ENCODE peak calls at places on chromosome 21, in eight cellular contexts. One of them, this sample, is unnamed.

GRCh38 chr21:33578959-33579542 is 9.4 kb downstream of the DONSON start:
- DNase-seq in HS-5: no peak
- DNase-seq in stimulated activated CD8-positive, alpha-beta memory T cell treated with anti-CD3 and anti-CD28 coated beads, Interleukin-4, amount 100 ng/mL, for 24 hours: no peak
- DNase-seq in NAMALWA: no peak
- DNase-seq in esophagus muscularis mucosa: no peak
- DNase-seq in fibroblast of lung: peak
- DNase-seq in anterior cingulate cortex: no peak
- DNase-seq in tibial artery: no peak
- DNase-seq in this sample: no peak

GRCh38 chr21:35096959-35097358 is 47.9 kb upstream of the RUNX1 start:
- DNase-seq in NAMALWA: no peak
- DNase-seq in anterior cingulate cortex: no peak
- DNase-seq in stimulated activated CD8-positive, alpha-beta memory T cell treated with anti-CD3 and anti-CD28 coated beads, Interleukin-4, amount 100 ng/mL, for 24 hours: no peak
- DNase-seq in tibial artery: no peak
- DNase-seq in esophagus muscularis mucosa: no peak
- DNase-seq in HS-5: no peak
- DNase-seq in fibroblast of lung: no peak
- DNase-seq in this sample: no peak

GRCh38 chr21:34762761-34763160 is 94.0 kb downstream of the CLIC6 start:
- DNase-seq in stimulated activated CD8-positive, alpha-beta memory T cell treated with anti-CD3 and anti-CD28 coated beads, Interleukin-4, amount 100 ng/mL, for 24 hours: no peak
- DNase-seq in esophagus muscularis mucosa: no peak
- DNase-seq in anterior cingulate cortex: no peak
- DNase-seq in fibroblast of lung: peak
- DNase-seq in HS-5: no peak
- DNase-seq in NAMALWA: no peak
- DNase-seq in tibial artery: no peak
- DNase-seq in this sample: no peak

GRCh38 chr21:18053151-18053550 is 191.5 kb upstream of the CHODL start:
- DNase-seq in esophagus muscularis mucosa: no peak
- DNase-seq in NAMALWA: no peak
- DNase-seq in stimulated activated CD8-positive, alpha-beta memory T cell treated with anti-CD3 and anti-CD28 coated beads, Interleukin-4, amount 100 ng/mL, for 24 hours: no peak
- DNase-seq in HS-5: no peak
- DNase-seq in anterior cingulate cortex: no peak
- DNase-seq in fibroblast of lung: no peak
- DNase-seq in tibial artery: no peak
- DNase-seq in this sample: no peak

GRCh38 chr21:32576011-32576410 is 9.3 kb downstream of the TCP10L start:
- DNase-seq in stimulated activated CD8-positive, alpha-beta memory T cell treated with anti-CD3 and anti-CD28 coated beads, Interleukin-4, amount 100 ng/mL, for 24 hours: no peak
- DNase-seq in HS-5: no peak
- DNase-seq in fibroblast of lung: no peak
- DNase-seq in tibial artery: no peak
- DNase-seq in NAMALWA: no peak
- DNase-seq in esophagus muscularis mucosa: no peak
- DNase-seq in anterior cingulate cortex: no peak
- DNase-seq in this sample: no peak

GRCh38 chr21:38144193-38144592 is 112.6 kb upstream of the KCNJ15 start:
- DNase-seq in stimulated activated CD8-positive, alpha-beta memory T cell treated with anti-CD3 and anti-CD28 coated beads, Interleukin-4, amount 100 ng/mL, for 24 hours: no peak
- DNase-seq in anterior cingulate cortex: no peak
- DNase-seq in HS-5: no peak
- DNase-seq in esophagus muscularis mucosa: no peak
- DNase-seq in fibroblast of lung: no peak
- DNase-seq in tibial artery: no peak
- DNase-seq in NAMALWA: no peak
- DNase-seq in this sample: no peak

GRCh38 chr21:33916200-33916567 is 580 bp upstream of the ATP5PO start:
- DNase-seq in stimulated activated CD8-positive, alpha-beta memory T cell treated with anti-CD3 and anti-CD28 coated beads, Interleukin-4, amount 100 ng/mL, for 24 hours: no peak
- DNase-seq in fibroblast of lung: no peak
- DNase-seq in NAMALWA: no peak
- DNase-seq in anterior cingulate cortex: no peak
- DNase-seq in HS-5: no peak
- DNase-seq in tibial artery: no peak
- DNase-seq in esophagus muscularis mucosa: no peak
- DNase-seq in this sample: no peak

GRCh38 chr21:22342855-22343254 is 1344.6 kb downstream of the NCAM2 start:
- DNase-seq in NAMALWA: peak
- DNase-seq in tibial artery: no peak
- DNase-seq in HS-5: no peak
- DNase-seq in esophagus muscularis mucosa: no peak
- DNase-seq in anterior cingulate cortex: no peak
- DNase-seq in stimulated activated CD8-positive, alpha-beta memory T cell treated with anti-CD3 and anti-CD28 coated beads, Interleukin-4, amount 100 ng/mL, for 24 hours: no peak
- DNase-seq in fibroblast of lung: no peak
- DNase-seq in this sample: no peak

GRCh38 chr21:27366846-27367245 is 400.0 kb upstream of the ADAMTS5 start:
- DNase-seq in tibial artery: no peak
- DNase-seq in NAMALWA: no peak
- DNase-seq in HS-5: no peak
- DNase-seq in stimulated activated CD8-positive, alpha-beta memory T cell treated with anti-CD3 and anti-CD28 coated beads, Interleukin-4, amount 100 ng/mL, for 24 hours: no peak
- DNase-seq in fibroblast of lung: no peak
- DNase-seq in anterior cingulate cortex: no peak
- DNase-seq in esophagus muscularis mucosa: no peak
- DNase-seq in this sample: no peak

GRCh38 chr21:34554227-34554626 is 42.2 kb upstream of the KCNE1 start:
- DNase-seq in esophagus muscularis mucosa: no peak
- DNase-seq in stimulated activated CD8-positive, alpha-beta memory T cell treated with anti-CD3 and anti-CD28 coated beads, Interleukin-4, amount 100 ng/mL, for 24 hours: no peak
- DNase-seq in NAMALWA: no peak
- DNase-seq in tibial artery: no peak
- DNase-seq in fibroblast of lung: no peak
- DNase-seq in anterior cingulate cortex: no peak
- DNase-seq in HS-5: no peak
- DNase-seq in this sample: no peak

GRCh38 chr21:14545906-14546480 is at the start of gene SAMSN1:
- DNase-seq in esophagus muscularis mucosa: no peak
- DNase-seq in stimulated activated CD8-positive, alpha-beta memory T cell treated with anti-CD3 and anti-CD28 coated beads, Interleukin-4, amount 100 ng/mL, for 24 hours: peak
- DNase-seq in tibial artery: no peak
- DNase-seq in HS-5: no peak
- DNase-seq in NAMALWA: peak
- DNase-seq in anterior cingulate cortex: no peak
- DNase-seq in fibroblast of lung: no peak
- DNase-seq in this sample: no peak

This sample was measured in kidney epithelial cell.